ENCODE peak calls at places on chromosomes 7 and 10, in five cellular contexts. A, W, Y, O and I are unnamed samples.

GRCh38 chr10:69343905-69344304 is 65.6 kb downstream of the HK1 start:
- DNase-seq in O (no peak), W (no peak), A (no peak), Y (no peak), I (no peak)

GRCh38 chr10:77597560-77597959 is 40.0 kb downstream of the KCNMA1 start:
- DNase-seq in O (no peak), A (no peak), W (no peak), Y (no peak), I (no peak)

GRCh38 chr7:114554781-114555537 is 140.3 kb downstream of the FOXP2 start:
- DNase-seq in O (peak; percentile 84), W (no peak), Y (no peak), A (no peak), I (peak; percentile 41)

GRCh38 chr7:29102554-29103151 is 43.7 kb downstream of the CPVL start:
- DNase-seq in W (no peak), A (peak; percentile 64), Y (peak; percentile 64), O (peak; percentile 34), I (peak; percentile 41)

GRCh38 chr10:83122336-83122735 is 1017.0 kb upstream of the GHITM start:
- DNase-seq in O (no peak), W (no peak), Y (no peak), A (no peak), I (no peak)

GRCh38 chr7:55177068-55177530 is 158.3 kb downstream of the EGFR start:
- DNase-seq in O (peak; percentile 89), Y (no peak), W (no peak), A (no peak), I (no peak)

GRCh38 chr7:115471891-115472290 is 550.0 kb downstream of the MDFIC start:
- DNase-seq in Y (no peak), A (no peak), W (no peak), O (no peak), I (no peak)

GRCh38 chr10:7272008-7272407 is 138.8 kb downstream of the SFMBT2 start:
- DNase-seq in Y (no peak), W (peak; percentile 23), A (no peak), O (no peak), I (no peak)